ENCODE peak calls at places on chromosome 22, in ten cellular contexts. One of them, this sample, is unnamed.

GRCh38 chr22:33913188-33913587 is 7.1 kb downstream of the LARGE1 start:
- DNase-seq in NCI-H1092 treated with DMSO at 0.1 percent for 48 hours: no peak
- DNase-seq in effector memory CD8-positive, alpha-beta T cell: no peak
- DNase-seq in HL-60: no peak
- DNase-seq in GM23248: no peak
- DNase-seq in progenitor cell of endocrine pancreas: no peak
- DNase-seq in mammary epithelial cell: no peak
- DNase-seq in NCI-H1417: no peak
- DNase-seq in Right ventricle myocardium superior: no peak
- DNase-seq in activated CD4-positive, alpha-beta T cell treated with anti-CD3 and anti-CD28 coated beads for 24 hours: no peak
- DNase-seq in this sample: no peak

GRCh38 chr22:48659393-48659792 is 1168.3 kb downstream of the BRD1 start:
- DNase-seq in effector memory CD8-positive, alpha-beta T cell: no peak
- DNase-seq in progenitor cell of endocrine pancreas: no peak
- DNase-seq in NCI-H1092 treated with DMSO at 0.1 percent for 48 hours: no peak
- DNase-seq in activated CD4-positive, alpha-beta T cell treated with anti-CD3 and anti-CD28 coated beads for 24 hours: no peak
- DNase-seq in mammary epithelial cell: no peak
- DNase-seq in Right ventricle myocardium superior: no peak
- DNase-seq in NCI-H1417: no peak
- DNase-seq in HL-60: no peak
- DNase-seq in GM23248: no peak
- DNase-seq in this sample: no peak

GRCh38 chr22:49968831-49969661 is 8.5 kb downstream of the PIM3 start:
- DNase-seq in effector memory CD8-positive, alpha-beta T cell: no peak
- DNase-seq in NCI-H1092 treated with DMSO at 0.1 percent for 48 hours: no peak
- DNase-seq in Right ventricle myocardium superior: peak
- DNase-seq in GM23248: no peak
- DNase-seq in NCI-H1417: no peak
- DNase-seq in mammary epithelial cell: no peak
- DNase-seq in HL-60: no peak
- DNase-seq in progenitor cell of endocrine pancreas: no peak
- DNase-seq in activated CD4-positive, alpha-beta T cell treated with anti-CD3 and anti-CD28 coated beads for 24 hours: no peak
- DNase-seq in this sample: peak

GRCh38 chr22:37406836-37407235 is 20.4 kb downstream of the ELFN2 start:
- DNase-seq in activated CD4-positive, alpha-beta T cell treated with anti-CD3 and anti-CD28 coated beads for 24 hours: no peak
- DNase-seq in NCI-H1417: no peak
- DNase-seq in HL-60: no peak
- DNase-seq in NCI-H1092 treated with DMSO at 0.1 percent for 48 hours: no peak
- DNase-seq in Right ventricle myocardium superior: no peak
- DNase-seq in GM23248: no peak
- DNase-seq in mammary epithelial cell: no peak
- DNase-seq in progenitor cell of endocrine pancreas: no peak
- DNase-seq in effector memory CD8-positive, alpha-beta T cell: no peak
- DNase-seq in this sample: no peak

GRCh38 chr22:27474711-27475547 is 326.6 kb downstream of the MN1 start:
- DNase-seq in HL-60: no peak
- DNase-seq in Right ventricle myocardium superior: no peak
- DNase-seq in mammary epithelial cell: peak
- DNase-seq in effector memory CD8-positive, alpha-beta T cell: no peak
- DNase-seq in progenitor cell of endocrine pancreas: no peak
- DNase-seq in GM23248: peak
- DNase-seq in activated CD4-positive, alpha-beta T cell treated with anti-CD3 and anti-CD28 coated beads for 24 hours: no peak
- DNase-seq in NCI-H1417: no peak
- DNase-seq in NCI-H1092 treated with DMSO at 0.1 percent for 48 hours: no peak
- DNase-seq in this sample: peak

GRCh38 chr22:45226681-45227186 is 14.0 kb downstream of the KIAA0930 start:
- DNase-seq in mammary epithelial cell: peak
- DNase-seq in HL-60: peak
- DNase-seq in Right ventricle myocardium superior: no peak
- DNase-seq in effector memory CD8-positive, alpha-beta T cell: no peak
- DNase-seq in NCI-H1092 treated with DMSO at 0.1 percent for 48 hours: no peak
- DNase-seq in NCI-H1417: no peak
- DNase-seq in GM23248: peak
- DNase-seq in progenitor cell of endocrine pancreas: no peak
- DNase-seq in activated CD4-positive, alpha-beta T cell treated with anti-CD3 and anti-CD28 coated beads for 24 hours: no peak
- DNase-seq in this sample: no peak

GRCh38 chr22:22099833-22100812 is 117.5 kb upstream of the TOP3B start:
- DNase-seq in GM23248: peak
- DNase-seq in activated CD4-positive, alpha-beta T cell treated with anti-CD3 and anti-CD28 coated beads for 24 hours: no peak
- DNase-seq in HL-60: no peak
- DNase-seq in effector memory CD8-positive, alpha-beta T cell: no peak
- DNase-seq in progenitor cell of endocrine pancreas: no peak
- DNase-seq in NCI-H1092 treated with DMSO at 0.1 percent for 48 hours: no peak
- DNase-seq in mammary epithelial cell: no peak
- DNase-seq in Right ventricle myocardium superior: no peak
- DNase-seq in NCI-H1417: no peak
- DNase-seq in this sample: no peak

GRCh38 chr22:47437110-47437509 is 674.7 kb downstream of the TBC1D22A start:
- DNase-seq in GM23248: no peak
- DNase-seq in activated CD4-positive, alpha-beta T cell treated with anti-CD3 and anti-CD28 coated beads for 24 hours: no peak
- DNase-seq in HL-60: no peak
- DNase-seq in NCI-H1417: no peak
- DNase-seq in Right ventricle myocardium superior: no peak
- DNase-seq in progenitor cell of endocrine pancreas: no peak
- DNase-seq in NCI-H1092 treated with DMSO at 0.1 percent for 48 hours: no peak
- DNase-seq in mammary epithelial cell: no peak
- DNase-seq in effector memory CD8-positive, alpha-beta T cell: no peak
- DNase-seq in this sample: no peak

GRCh38 chr22:35986085-35986484 is 42.5 kb downstream of the RBFOX2 start:
- DNase-seq in HL-60: no peak
- DNase-seq in NCI-H1417: no peak
- DNase-seq in effector memory CD8-positive, alpha-beta T cell: no peak
- DNase-seq in Right ventricle myocardium superior: no peak
- DNase-seq in NCI-H1092 treated with DMSO at 0.1 percent for 48 hours: no peak
- DNase-seq in progenitor cell of endocrine pancreas: no peak
- DNase-seq in mammary epithelial cell: no peak
- DNase-seq in activated CD4-positive, alpha-beta T cell treated with anti-CD3 and anti-CD28 coated beads for 24 hours: no peak
- DNase-seq in GM23248: peak
- DNase-seq in this sample: no peak

GRCh38 chr22:26669060-26669481 is 11.7 kb downstream of the MIAT start:
- DNase-seq in effector memory CD8-positive, alpha-beta T cell: no peak
- DNase-seq in activated CD4-positive, alpha-beta T cell treated with anti-CD3 and anti-CD28 coated beads for 24 hours: no peak
- DNase-seq in GM23248: peak
- DNase-seq in mammary epithelial cell: peak
- DNase-seq in NCI-H1417: no peak
- DNase-seq in progenitor cell of endocrine pancreas: no peak
- DNase-seq in NCI-H1092 treated with DMSO at 0.1 percent for 48 hours: no peak
- DNase-seq in Right ventricle myocardium superior: no peak
- DNase-seq in HL-60: no peak
- DNase-seq in this sample: no peak

GRCh38 chr22:42856865-42857704 is at the start of gene ARFGAP3:
- DNase-seq in HL-60: peak
- DNase-seq in mammary epithelial cell: peak
- DNase-seq in GM23248: peak
- DNase-seq in effector memory CD8-positive, alpha-beta T cell: peak
- DNase-seq in activated CD4-positive, alpha-beta T cell treated with anti-CD3 and anti-CD28 coated beads for 24 hours: peak
- DNase-seq in NCI-H1417: peak
- DNase-seq in Right ventricle myocardium superior: peak
- DNase-seq in NCI-H1092 treated with DMSO at 0.1 percent for 48 hours: peak
- DNase-seq in progenitor cell of endocrine pancreas: peak
- DNase-seq in this sample: peak

GRCh38 chr22:47063071-47063509 is 300.6 kb downstream of the TBC1D22A start:
- DNase-seq in mammary epithelial cell: no peak
- DNase-seq in HL-60: no peak
- DNase-seq in Right ventricle myocardium superior: peak
- DNase-seq in progenitor cell of endocrine pancreas: no peak
- DNase-seq in activated CD4-positive, alpha-beta T cell treated with anti-CD3 and anti-CD28 coated beads for 24 hours: no peak
- DNase-seq in NCI-H1417: no peak
- DNase-seq in GM23248: no peak
- DNase-seq in effector memory CD8-positive, alpha-beta T cell: no peak
- DNase-seq in NCI-H1092 treated with DMSO at 0.1 percent for 48 hours: no peak
- DNase-seq in this sample: no peak

GRCh38 chr22:48431014-48431413 is 1396.7 kb downstream of the BRD1 start:
- DNase-seq in Right ventricle myocardium superior: no peak
- DNase-seq in effector memory CD8-positive, alpha-beta T cell: no peak
- DNase-seq in activated CD4-positive, alpha-beta T cell treated with anti-CD3 and anti-CD28 coated beads for 24 hours: no peak
- DNase-seq in progenitor cell of endocrine pancreas: no peak
- DNase-seq in NCI-H1092 treated with DMSO at 0.1 percent for 48 hours: no peak
- DNase-seq in HL-60: no peak
- DNase-seq in NCI-H1417: no peak
- DNase-seq in mammary epithelial cell: no peak
- DNase-seq in GM23248: no peak
- DNase-seq in this sample: no peak

GRCh38 chr22:19869497-19870152 is 15.0 kb upstream of the GNB1L start:
- DNase-seq in effector memory CD8-positive, alpha-beta T cell: no peak
- DNase-seq in mammary epithelial cell: no peak
- DNase-seq in activated CD4-positive, alpha-beta T cell treated with anti-CD3 and anti-CD28 coated beads for 24 hours: no peak
- DNase-seq in Right ventricle myocardium superior: no peak
- DNase-seq in HL-60: no peak
- DNase-seq in progenitor cell of endocrine pancreas: no peak
- DNase-seq in NCI-H1417: no peak
- DNase-seq in NCI-H1092 treated with DMSO at 0.1 percent for 48 hours: no peak
- DNase-seq in GM23248: no peak
- DNase-seq in this sample: no peak

GRCh38 chr22:48369789-48370507 is 1457.7 kb downstream of the BRD1 start:
- DNase-seq in GM23248: peak
- DNase-seq in mammary epithelial cell: no peak
- DNase-seq in effector memory CD8-positive, alpha-beta T cell: no peak
- DNase-seq in progenitor cell of endocrine pancreas: no peak
- DNase-seq in activated CD4-positive, alpha-beta T cell treated with anti-CD3 and anti-CD28 coated beads for 24 hours: no peak
- DNase-seq in NCI-H1092 treated with DMSO at 0.1 percent for 48 hours: no peak
- DNase-seq in Right ventricle myocardium superior: no peak
- DNase-seq in NCI-H1417: no peak
- DNase-seq in HL-60: no peak
- DNase-seq in this sample: no peak

GRCh38 chr22:46138058-46138797 is 12.1 kb upstream of the PPARA start:
- DNase-seq in GM23248: no peak
- DNase-seq in HL-60: no peak
- DNase-seq in activated CD4-positive, alpha-beta T cell treated with anti-CD3 and anti-CD28 coated beads for 24 hours: no peak
- DNase-seq in mammary epithelial cell: no peak
- DNase-seq in NCI-H1092 treated with DMSO at 0.1 percent for 48 hours: no peak
- DNase-seq in NCI-H1417: no peak
- DNase-seq in Right ventricle myocardium superior: peak
- DNase-seq in progenitor cell of endocrine pancreas: no peak
- DNase-seq in effector memory CD8-positive, alpha-beta T cell: no peak
- DNase-seq in this sample: no peak

GRCh38 chr22:33921576-33922181 is 1.4 kb upstream of the LARGE1 start:
- DNase-seq in progenitor cell of endocrine pancreas: peak
- DNase-seq in Right ventricle myocardium superior: peak
- DNase-seq in NCI-H1092 treated with DMSO at 0.1 percent for 48 hours: peak
- DNase-seq in GM23248: peak
- DNase-seq in NCI-H1417: peak
- DNase-seq in activated CD4-positive, alpha-beta T cell treated with anti-CD3 and anti-CD28 coated beads for 24 hours: no peak
- DNase-seq in mammary epithelial cell: peak
- DNase-seq in effector memory CD8-positive, alpha-beta T cell: no peak
- DNase-seq in HL-60: no peak
- DNase-seq in this sample: no peak